ENCODE peak calls at places on chromosome 7, in ten cellular contexts. I, C, X, Y, O, H, N, S, D and R are unnamed samples.
A peak's percentile ranks its signal among the peaks of the same experiment; 100 is the strongest.

GRCh38 chr7:44733708-44734481 is 14.8 kb upstream of the ZMIZ2 start:
- DNase-seq in I (no peak), C (no peak), X (no peak), Y (no peak), O (peak; percentile 72), H (no peak), N (peak; percentile 87), S (no peak), D (no peak), R (no peak)

GRCh38 chr7:5549096-5549896 is 125.7 kb upstream of the TNRC18 start:
- DNase-seq in I (no peak), C (no peak), X (no peak), Y (no peak), O (peak; percentile 41), H (no peak), N (peak; percentile 96), S (no peak), D (peak; percentile 80), R (peak; percentile 83)

GRCh38 chr7:18570890-18571478 is 75.4 kb downstream of the HDAC9 start:
- DNase-seq in I (no peak), C (no peak), X (peak; percentile 13), Y (peak; percentile 39), O (peak; percentile 71), H (no peak), N (peak; percentile 75), S (no peak), D (no peak), R (no peak)

GRCh38 chr7:114825423-114825951 is 96.4 kb upstream of the MDFIC start:
- DNase-seq in I (no peak), C (no peak), X (peak; percentile 18), Y (no peak), O (no peak), H (no peak), N (no peak), S (peak; percentile 33), D (no peak), R (no peak)

GRCh38 chr7:135368416-135369186 is 135.0 kb downstream of the STRA8 start:
- DNase-seq in I (no peak), C (no peak), X (no peak), Y (no peak), O (no peak), H (no peak), N (peak; percentile 6), S (no peak), D (no peak), R (no peak)

GRCh38 chr7:99407849-99408346 is 499 bp downstream of the PDAP1 start:
- DNase-seq in I (peak; percentile 21), C (peak; percentile 30), X (peak; percentile 44), Y (peak; percentile 33), O (peak; percentile 82), H (no peak), N (peak; percentile 97), S (peak; percentile 42), D (peak; percentile 88), R (peak; percentile 85)

GRCh38 chr7:128020161-128020560 is 11.1 kb downstream of the LRRC4 start:
- DNase-seq in I (no peak), C (no peak), X (peak; percentile 23), Y (peak; percentile 24), O (no peak), H (no peak), N (peak; percentile 7), S (no peak), D (no peak), R (no peak)

GRCh38 chr7:130352335-130353074 is 7.9 kb downstream of the CPA5 start:
- DNase-seq in I (no peak), C (no peak), X (no peak), Y (no peak), O (peak; percentile 74), H (no peak), N (peak; percentile 79), S (no peak), D (peak; percentile 67), R (no peak)

GRCh38 chr7:69358163-69358821 is 240.0 kb upstream of the AUTS2 start:
- DNase-seq in I (no peak), C (no peak), X (no peak), Y (no peak), O (no peak), H (no peak), N (no peak), S (no peak), D (no peak), R (no peak)

GRCh38 chr7:23418046-23418445 is 52.2 kb downstream of the IGF2BP3 start:
- DNase-seq in I (no peak), C (no peak), X (no peak), Y (no peak), O (peak; percentile 62), H (no peak), N (peak; percentile 67), S (no peak), D (no peak), R (no peak)

GRCh38 chr7:91876391-91877133 is 3.9 kb downstream of the MTERF1 start:
- DNase-seq in I (no peak), C (no peak), X (no peak), Y (no peak), O (no peak), H (no peak), N (peak; percentile 43), S (no peak), D (peak; percentile 26), R (no peak)

GRCh38 chr7:106421181-106421762 is 136.5 kb upstream of the NAMPT start:
- DNase-seq in I (no peak), C (no peak), X (peak; percentile 4), Y (no peak), O (peak; percentile 94), H (no peak), N (peak; percentile 89), S (no peak), D (peak; percentile 35), R (peak; percentile 92)

GRCh38 chr7:117871401-117871777 is 1.9 kb downstream of the CTTNBP2 start:
- DNase-seq in I (no peak), C (no peak), X (no peak), Y (no peak), O (no peak), H (no peak), N (no peak), S (no peak), D (no peak), R (no peak)

GRCh38 chr7:76037310-76037709 is 10.5 kb downstream of the STYXL1 start:
- DNase-seq in I (no peak), C (no peak), X (no peak), Y (no peak), O (peak; percentile 29), H (no peak), N (peak; percentile 98), S (no peak), D (peak; percentile 86), R (no peak)

GRCh38 chr7:46764100-46764941 is 817.6 kb downstream of the TNS3 start:
- DNase-seq in I (no peak), C (no peak), X (no peak), Y (no peak), O (peak; percentile 98), H (no peak), N (peak; percentile 98), S (no peak), D (peak; percentile 55), R (no peak)

GRCh38 chr7:45938626-45939302 is 17.7 kb upstream of the IGFBP3 start:
- DNase-seq in I (no peak), C (no peak), X (no peak), Y (no peak), O (no peak), H (no peak), N (no peak), S (no peak), D (no peak), R (no peak)

GRCh38 chr7:12963435-12963834 is 276.0 kb downstream of the ARL4A start:
- DNase-seq in I (no peak), C (no peak), X (no peak), Y (no peak), O (no peak), H (no peak), N (no peak), S (no peak), D (no peak), R (no peak)

GRCh38 chr7:69450436-69450835 is 147.8 kb upstream of the AUTS2 start:
- DNase-seq in I (no peak), C (no peak), X (no peak), Y (no peak), O (no peak), H (no peak), N (no peak), S (no peak), D (no peak), R (no peak)

GRCh38 chr7:73865738-73866445 is 4.9 kb downstream of the TMEM270 start:
- DNase-seq in I (no peak), C (no peak), X (peak; percentile 59), Y (peak; percentile 44), O (peak; percentile 64), H (no peak), N (peak; percentile 84), S (no peak), D (peak; percentile 70), R (no peak)

GRCh38 chr7:40244226-40244625 is 109.4 kb downstream of the SUGCT start:
- DNase-seq in I (no peak), C (no peak), X (no peak), Y (no peak), O (no peak), H (no peak), N (no peak), S (no peak), D (no peak), R (no peak)

GRCh38 chr7:141558544-141559183 is 7.5 kb downstream of the AGK start:
- DNase-seq in I (no peak), C (no peak), X (peak; percentile 26), Y (no peak), O (peak; percentile 83), H (no peak), N (peak; percentile 9), S (no peak), D (no peak), R (no peak)

GRCh38 chr7:28408105-28408973 is 4.0 kb upstream of the CREB5 start:
- DNase-seq in I (no peak), C (no peak), X (no peak), Y (no peak), O (no peak), H (no peak), N (peak; percentile 87), S (no peak), D (peak; percentile 1), R (peak; percentile 85)

GRCh38 chr7:41733063-41733398 is 30.1 kb upstream of the INHBA start:
- DNase-seq in I (no peak), C (no peak), X (no peak), Y (no peak), O (no peak), H (no peak), N (peak; percentile 37), S (no peak), D (no peak), R (no peak)

GRCh38 chr7:99368750-99369389 is 5.7 kb upstream of the ARPC1B start:
- DNase-seq in I (no peak), C (no peak), X (no peak), Y (no peak), O (no peak), H (no peak), N (no peak), S (no peak), D (no peak), R (no peak)

GRCh38 chr7:20010877-20011276 is 206.3 kb downstream of the MACC1 start:
- DNase-seq in I (no peak), C (no peak), X (no peak), Y (no peak), O (no peak), H (no peak), N (no peak), S (no peak), D (no peak), R (no peak)

GRCh38 chr7:17239683-17240521 is 58.5 kb upstream of the AHR start:
- DNase-seq in I (no peak), C (no peak), X (no peak), Y (no peak), O (peak; percentile 56), H (no peak), N (peak; percentile 27), S (no peak), D (peak; percentile 29), R (no peak)

GRCh38 chr7:16727736-16728135 is 25.8 kb upstream of the TSPAN13 start:
- DNase-seq in I (no peak), C (no peak), X (no peak), Y (no peak), O (no peak), H (no peak), N (no peak), S (no peak), D (no peak), R (no peak)

GRCh38 chr7:6532516-6532915 is 18.7 kb downstream of the GRID2IP start:
- DNase-seq in I (no peak), C (no peak), X (no peak), Y (no peak), O (no peak), H (no peak), N (no peak), S (no peak), D (no peak), R (no peak)